ENCODE peak calls at places on chromosomes 4 and X, in ten cellular contexts. One of them, this sample, is unnamed.

GRCh38 chr4:42786350-42787070 is 106.0 kb upstream of the GRXCR1 start:
- DNase-seq in SK-N-SH: no peak
- DNase-seq in K562: no peak
- DNase-seq in tibial nerve: no peak
- DNase-seq in stomach: no peak
- DNase-seq in A549: no peak
- DNase-seq in upper lobe of left lung: peak
- DNase-seq in ovary: no peak
- DNase-seq in transverse colon: no peak
- DNase-seq in sigmoid colon: no peak
- DNase-seq in this sample: no peak

GRCh38 chrX:20829665-20830481 is 544.3 kb upstream of the CNKSR2 start:
- DNase-seq in A549: peak
- DNase-seq in SK-N-SH: no peak
- DNase-seq in upper lobe of left lung: no peak
- DNase-seq in K562: no peak
- DNase-seq in ovary: no peak
- DNase-seq in tibial nerve: no peak
- DNase-seq in stomach: no peak
- DNase-seq in transverse colon: no peak
- DNase-seq in sigmoid colon: no peak
- DNase-seq in this sample: no peak

GRCh38 chrX:47885501-47885900 is 48.8 kb downstream of the ZNF81 start:
- DNase-seq in K562: no peak
- DNase-seq in tibial nerve: no peak
- DNase-seq in transverse colon: no peak
- DNase-seq in A549: no peak
- DNase-seq in stomach: no peak
- DNase-seq in sigmoid colon: no peak
- DNase-seq in ovary: no peak
- DNase-seq in SK-N-SH: no peak
- DNase-seq in upper lobe of left lung: no peak
- DNase-seq in this sample: no peak

GRCh38 chr4:149911995-149912394 is 96.4 kb upstream of the IQCM start:
- DNase-seq in SK-N-SH: no peak
- DNase-seq in ovary: no peak
- DNase-seq in K562: no peak
- DNase-seq in stomach: no peak
- DNase-seq in transverse colon: no peak
- DNase-seq in A549: no peak
- DNase-seq in upper lobe of left lung: no peak
- DNase-seq in sigmoid colon: no peak
- DNase-seq in tibial nerve: no peak
- DNase-seq in this sample: no peak

GRCh38 chr4:118765399-118765798 is 70.5 kb downstream of the SEC24D start:
- DNase-seq in SK-N-SH: no peak
- DNase-seq in upper lobe of left lung: no peak
- DNase-seq in ovary: no peak
- DNase-seq in A549: peak
- DNase-seq in sigmoid colon: no peak
- DNase-seq in tibial nerve: no peak
- DNase-seq in transverse colon: no peak
- DNase-seq in K562: peak
- DNase-seq in stomach: no peak
- DNase-seq in this sample: no peak

GRCh38 chrX:151458824-151459223 is 61.8 kb downstream of the VMA21 start:
- DNase-seq in K562: no peak
- DNase-seq in upper lobe of left lung: no peak
- DNase-seq in A549: no peak
- DNase-seq in transverse colon: no peak
- DNase-seq in stomach: no peak
- DNase-seq in sigmoid colon: no peak
- DNase-seq in SK-N-SH: no peak
- DNase-seq in ovary: no peak
- DNase-seq in tibial nerve: no peak
- DNase-seq in this sample: no peak

GRCh38 chrX:85003655-85004244 is at the start of gene APOOL:
- DNase-seq in K562: peak
- DNase-seq in stomach: peak
- DNase-seq in SK-N-SH: peak
- DNase-seq in A549: peak
- DNase-seq in transverse colon: peak
- DNase-seq in ovary: peak
- DNase-seq in sigmoid colon: peak
- DNase-seq in upper lobe of left lung: peak
- DNase-seq in tibial nerve: peak
- DNase-seq in this sample: peak

GRCh38 chr4:156946508-156947197 is 24.9 kb downstream of the PDGFC start:
- DNase-seq in upper lobe of left lung: peak
- DNase-seq in A549: peak
- DNase-seq in SK-N-SH: no peak
- DNase-seq in K562: no peak
- DNase-seq in sigmoid colon: peak
- DNase-seq in transverse colon: no peak
- DNase-seq in tibial nerve: no peak
- DNase-seq in stomach: no peak
- DNase-seq in ovary: no peak
- DNase-seq in this sample: no peak

GRCh38 chrX:137290011-137290410 is 256.2 kb upstream of the GPR101 start:
- DNase-seq in transverse colon: no peak
- DNase-seq in sigmoid colon: no peak
- DNase-seq in SK-N-SH: no peak
- DNase-seq in K562: no peak
- DNase-seq in stomach: no peak
- DNase-seq in upper lobe of left lung: no peak
- DNase-seq in ovary: no peak
- DNase-seq in tibial nerve: no peak
- DNase-seq in A549: no peak
- DNase-seq in this sample: no peak

GRCh38 chrX:44244008-44244407 is 99.5 kb downstream of the EFHC2 start:
- DNase-seq in stomach: no peak
- DNase-seq in sigmoid colon: no peak
- DNase-seq in ovary: no peak
- DNase-seq in tibial nerve: no peak
- DNase-seq in A549: peak
- DNase-seq in upper lobe of left lung: no peak
- DNase-seq in SK-N-SH: peak
- DNase-seq in transverse colon: no peak
- DNase-seq in K562: no peak
- DNase-seq in this sample: no peak

GRCh38 chrX:132491191-132491590 is 2.4 kb upstream of the MBNL3 start:
- DNase-seq in K562: no peak
- DNase-seq in SK-N-SH: no peak
- DNase-seq in transverse colon: peak
- DNase-seq in tibial nerve: no peak
- DNase-seq in upper lobe of left lung: peak
- DNase-seq in sigmoid colon: no peak
- DNase-seq in A549: peak
- DNase-seq in ovary: no peak
- DNase-seq in stomach: no peak
- DNase-seq in this sample: no peak

GRCh38 chrX:120380699-120381098 is 18.8 kb downstream of the ATP1B4 start:
- DNase-seq in A549: peak
- DNase-seq in ovary: no peak
- DNase-seq in sigmoid colon: no peak
- DNase-seq in stomach: no peak
- DNase-seq in upper lobe of left lung: no peak
- DNase-seq in transverse colon: no peak
- DNase-seq in SK-N-SH: no peak
- DNase-seq in K562: no peak
- DNase-seq in tibial nerve: no peak
- DNase-seq in this sample: no peak

GRCh38 chr4:88619973-88620372 is 27.7 kb downstream of the HERC3 start:
- DNase-seq in K562: no peak
- DNase-seq in upper lobe of left lung: no peak
- DNase-seq in sigmoid colon: no peak
- DNase-seq in A549: no peak
- DNase-seq in tibial nerve: no peak
- DNase-seq in transverse colon: no peak
- DNase-seq in ovary: no peak
- DNase-seq in stomach: no peak
- DNase-seq in SK-N-SH: no peak
- DNase-seq in this sample: no peak

GRCh38 chr4:104829761-104830160 is 316.9 kb upstream of the TET2 start:
- DNase-seq in stomach: no peak
- DNase-seq in A549: no peak
- DNase-seq in sigmoid colon: no peak
- DNase-seq in ovary: no peak
- DNase-seq in transverse colon: no peak
- DNase-seq in upper lobe of left lung: no peak
- DNase-seq in SK-N-SH: no peak
- DNase-seq in tibial nerve: no peak
- DNase-seq in K562: no peak
- DNase-seq in this sample: no peak

DNA sequence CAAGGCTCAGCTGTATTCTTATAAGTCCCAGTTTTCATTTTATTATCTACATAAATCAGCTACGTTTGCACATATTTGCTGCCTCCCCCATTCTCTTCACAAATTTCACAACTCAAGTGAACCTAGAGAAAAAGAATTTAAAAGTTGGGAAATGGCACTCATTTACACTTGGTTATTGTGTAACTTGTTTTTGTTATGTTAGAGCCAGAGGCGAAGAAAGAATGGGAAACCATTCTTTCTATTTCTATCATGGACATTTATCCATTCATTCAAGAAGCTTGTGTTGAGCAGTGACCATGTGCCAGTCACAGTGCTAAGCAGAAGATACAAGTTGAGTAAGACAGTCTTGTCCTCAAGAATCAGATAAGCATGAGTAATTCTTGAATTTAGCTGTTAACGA is 13.5 kb downstream of the LIAS start:
- DNase-seq in sigmoid colon: no peak
- DNase-seq in transverse colon: no peak
- DNase-seq in A549: no peak
- DNase-seq in K562: no peak
- DNase-seq in tibial nerve: no peak
- DNase-seq in SK-N-SH: no peak
- DNase-seq in upper lobe of left lung: no peak
- DNase-seq in ovary: no peak
- DNase-seq in stomach: no peak
- DNase-seq in this sample: no peak
- H3K4me3 ChIP-seq in sigmoid colon: no peak
- H3K4me3 ChIP-seq in transverse colon: no peak
- H3K4me3 ChIP-seq in A549: no peak
- H3K4me3 ChIP-seq in K562: no peak
- H3K4me3 ChIP-seq in tibial nerve: no peak
- H3K4me3 ChIP-seq in SK-N-SH: no peak
- H3K4me3 ChIP-seq in upper lobe of left lung: no peak
- H3K4me3 ChIP-seq in ovary: no peak
- H3K4me3 ChIP-seq in stomach: no peak
- H3K4me3 ChIP-seq in this sample: no peak

GRCh38 chr4:158094413-158095110 is 78.3 kb downstream of the GASK1B start:
- DNase-seq in A549: peak
- DNase-seq in transverse colon: no peak
- DNase-seq in upper lobe of left lung: no peak
- DNase-seq in tibial nerve: no peak
- DNase-seq in K562: no peak
- DNase-seq in SK-N-SH: no peak
- DNase-seq in stomach: no peak
- DNase-seq in sigmoid colon: no peak
- DNase-seq in ovary: no peak
- DNase-seq in this sample: no peak
- TF ChIP-seq EP300 in A549: no peak
- TF ChIP-seq EP300 in transverse colon: no peak
- TF ChIP-seq EP300 in upper lobe of left lung: no peak
- TF ChIP-seq EP300 in tibial nerve: no peak
- TF ChIP-seq EP300 in K562: no peak
- TF ChIP-seq EP300 in SK-N-SH: peak
- TF ChIP-seq EP300 in stomach: no peak
- TF ChIP-seq EP300 in sigmoid colon: no peak
- TF ChIP-seq EP300 in ovary: no peak
- TF ChIP-seq EP300 in this sample: no peak

GRCh38 chrX:39766085-39766726 is 331.6 kb downstream of the BCOR start:
- DNase-seq in K562: no peak
- DNase-seq in SK-N-SH: no peak
- DNase-seq in tibial nerve: no peak
- DNase-seq in transverse colon: no peak
- DNase-seq in ovary: no peak
- DNase-seq in upper lobe of left lung: no peak
- DNase-seq in sigmoid colon: no peak
- DNase-seq in stomach: no peak
- DNase-seq in A549: no peak
- DNase-seq in this sample: no peak

GRCh38 chrX:39764441-39764914 is 333.3 kb downstream of the BCOR start:
- DNase-seq in transverse colon: no peak
- DNase-seq in ovary: no peak
- DNase-seq in sigmoid colon: peak
- DNase-seq in stomach: no peak
- DNase-seq in SK-N-SH: no peak
- DNase-seq in K562: no peak
- DNase-seq in upper lobe of left lung: no peak
- DNase-seq in A549: no peak
- DNase-seq in tibial nerve: no peak
- DNase-seq in this sample: no peak

GRCh38 chrX:39766882-39767281 is 330.9 kb downstream of the BCOR start:
- DNase-seq in tibial nerve: no peak
- DNase-seq in transverse colon: no peak
- DNase-seq in upper lobe of left lung: no peak
- DNase-seq in sigmoid colon: peak
- DNase-seq in A549: no peak
- DNase-seq in K562: no peak
- DNase-seq in ovary: no peak
- DNase-seq in stomach: no peak
- DNase-seq in SK-N-SH: peak
- DNase-seq in this sample: no peak

GRCh38 chrX:39769748-39770147 is 328.0 kb downstream of the BCOR start:
- DNase-seq in K562: no peak
- DNase-seq in A549: no peak
- DNase-seq in tibial nerve: no peak
- DNase-seq in SK-N-SH: no peak
- DNase-seq in ovary: no peak
- DNase-seq in sigmoid colon: no peak
- DNase-seq in transverse colon: no peak
- DNase-seq in upper lobe of left lung: no peak
- DNase-seq in stomach: no peak
- DNase-seq in this sample: no peak

GRCh38 chrX:39767446-39767845 is 330.3 kb downstream of the BCOR start:
- DNase-seq in stomach: no peak
- DNase-seq in transverse colon: no peak
- DNase-seq in tibial nerve: no peak
- DNase-seq in ovary: no peak
- DNase-seq in A549: no peak
- DNase-seq in upper lobe of left lung: no peak
- DNase-seq in sigmoid colon: no peak
- DNase-seq in K562: no peak
- DNase-seq in SK-N-SH: no peak
- DNase-seq in this sample: no peak
- TF ChIP-seq CTCF in stomach: no peak
- TF ChIP-seq CTCF in transverse colon: no peak
- TF ChIP-seq CTCF in tibial nerve: no peak
- TF ChIP-seq CTCF in ovary: no peak
- TF ChIP-seq CTCF in A549: no peak
- TF ChIP-seq CTCF in upper lobe of left lung: no peak
- TF ChIP-seq CTCF in sigmoid colon: no peak
- TF ChIP-seq CTCF in K562: no peak
- TF ChIP-seq CTCF in SK-N-SH: no peak
- TF ChIP-seq CTCF in this sample: no peak

DNA sequence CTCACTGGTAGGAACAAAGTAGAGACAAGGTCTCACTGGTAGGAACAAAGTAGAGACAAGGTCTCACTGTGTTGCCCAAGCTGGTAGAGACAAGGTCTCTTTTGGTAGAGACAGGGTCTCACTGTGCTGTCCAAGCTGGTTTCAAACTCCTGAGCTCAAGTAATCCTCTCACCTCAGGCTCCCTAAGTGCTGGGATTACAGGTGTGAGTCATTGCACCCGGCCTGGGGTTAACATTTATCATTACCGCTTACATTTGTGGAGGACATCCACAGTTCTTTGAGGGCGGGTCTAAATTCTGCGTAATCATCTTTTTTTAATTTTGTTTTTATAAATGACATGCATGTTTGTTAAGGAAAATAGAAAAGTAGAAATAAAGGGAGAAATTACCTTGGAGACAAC is 12.0 kb downstream of the RAB33B start:
- DNase-seq in sigmoid colon: no peak
- DNase-seq in SK-N-SH: no peak
- DNase-seq in transverse colon: no peak
- DNase-seq in tibial nerve: no peak
- DNase-seq in ovary: no peak
- DNase-seq in A549: no peak
- DNase-seq in K562: no peak
- DNase-seq in upper lobe of left lung: no peak
- DNase-seq in stomach: no peak
- DNase-seq in this sample: no peak
- H3K4me3 ChIP-seq in sigmoid colon: no peak
- H3K4me3 ChIP-seq in SK-N-SH: no peak
- H3K4me3 ChIP-seq in transverse colon: no peak
- H3K4me3 ChIP-seq in tibial nerve: no peak
- H3K4me3 ChIP-seq in ovary: no peak
- H3K4me3 ChIP-seq in A549: no peak
- H3K4me3 ChIP-seq in K562: no peak
- H3K4me3 ChIP-seq in upper lobe of left lung: no peak
- H3K4me3 ChIP-seq in stomach: no peak
- H3K4me3 ChIP-seq in this sample: no peak

This sample was measured in suprapubic skin.